ENCODE peak calls at places on chromosome 10, in six cellular contexts. One of them, this sample, is unnamed.

GRCh38 chr10:91604936-91605534 is 27.8 kb downstream of the PPP1R3C start:
- DNase-seq in upper lobe of right lung: no peak
- DNase-seq in BE2C: no peak
- DNase-seq in tibial artery: no peak
- DNase-seq in cardiac fibroblast: peak
- DNase-seq in mammary epithelial cell: peak
- DNase-seq in this sample: no peak

GRCh38 chr10:80453715-80454525 is at the start of gene TSPAN14:
- DNase-seq in cardiac fibroblast: peak
- DNase-seq in BE2C: peak
- DNase-seq in tibial artery: peak
- DNase-seq in upper lobe of right lung: peak
- DNase-seq in mammary epithelial cell: peak
- DNase-seq in this sample: no peak

GRCh38 chr10:10730644-10731043 is 287.0 kb upstream of the CELF2 start:
- DNase-seq in upper lobe of right lung: no peak
- DNase-seq in tibial artery: no peak
- DNase-seq in BE2C: no peak
- DNase-seq in cardiac fibroblast: no peak
- DNase-seq in mammary epithelial cell: no peak
- DNase-seq in this sample: no peak

GRCh38 chr10:110391541-110391940 is 86.8 kb upstream of the SMNDC1 start:
- DNase-seq in cardiac fibroblast: no peak
- DNase-seq in tibial artery: no peak
- DNase-seq in BE2C: no peak
- DNase-seq in mammary epithelial cell: no peak
- DNase-seq in upper lobe of right lung: no peak
- DNase-seq in this sample: no peak

GRCh38 chr10:99981581-99982199 is 28.1 kb downstream of the DNMBP start:
- DNase-seq in upper lobe of right lung: no peak
- DNase-seq in mammary epithelial cell: no peak
- DNase-seq in cardiac fibroblast: peak
- DNase-seq in BE2C: no peak
- DNase-seq in tibial artery: no peak
- DNase-seq in this sample: no peak

GRCh38 chr10:70906953-70907618 is 18.7 kb upstream of the PCBD1 start:
- DNase-seq in mammary epithelial cell: no peak
- DNase-seq in tibial artery: no peak
- DNase-seq in BE2C: peak
- DNase-seq in upper lobe of right lung: peak
- DNase-seq in cardiac fibroblast: no peak
- DNase-seq in this sample: no peak

GRCh38 chr10:124670849-124671248 is 73.3 kb downstream of the FAM53B start:
- DNase-seq in upper lobe of right lung: peak
- DNase-seq in BE2C: peak
- DNase-seq in tibial artery: no peak
- DNase-seq in cardiac fibroblast: no peak
- DNase-seq in mammary epithelial cell: no peak
- DNase-seq in this sample: no peak

GRCh38 chr10:28008054-28008453 is 9.2 kb upstream of the ODAD2 start:
- DNase-seq in tibial artery: no peak
- DNase-seq in cardiac fibroblast: no peak
- DNase-seq in mammary epithelial cell: no peak
- DNase-seq in upper lobe of right lung: no peak
- DNase-seq in BE2C: no peak
- DNase-seq in this sample: no peak

GRCh38 chr10:118163227-118163626 is 116.5 kb upstream of the RAB11FIP2 start:
- DNase-seq in mammary epithelial cell: no peak
- DNase-seq in tibial artery: no peak
- DNase-seq in BE2C: peak
- DNase-seq in upper lobe of right lung: no peak
- DNase-seq in cardiac fibroblast: no peak
- DNase-seq in this sample: no peak

GRCh38 chr10:103454026-103454425 is 1.9 kb upstream of the CALHM2 start:
- DNase-seq in mammary epithelial cell: no peak
- DNase-seq in tibial artery: no peak
- DNase-seq in BE2C: no peak
- DNase-seq in cardiac fibroblast: no peak
- DNase-seq in upper lobe of right lung: no peak
- DNase-seq in this sample: no peak

GRCh38 chr10:31808258-31809218 is 120.1 kb downstream of the ARHGAP12 start:
- DNase-seq in BE2C: peak
- DNase-seq in upper lobe of right lung: no peak
- DNase-seq in cardiac fibroblast: peak
- DNase-seq in mammary epithelial cell: peak
- DNase-seq in tibial artery: no peak
- DNase-seq in this sample: no peak

GRCh38 chr10:72086466-72087391 is 1.6 kb downstream of the SPOCK2 start:
- DNase-seq in tibial artery: peak
- DNase-seq in cardiac fibroblast: no peak
- DNase-seq in upper lobe of right lung: peak
- DNase-seq in BE2C: no peak
- DNase-seq in mammary epithelial cell: no peak
- DNase-seq in this sample: no peak

GRCh38 chr10:1074748-1075358 is 18.7 kb downstream of the WDR37 start:
- DNase-seq in BE2C: no peak
- DNase-seq in cardiac fibroblast: peak
- DNase-seq in tibial artery: no peak
- DNase-seq in upper lobe of right lung: peak
- DNase-seq in mammary epithelial cell: no peak
- DNase-seq in this sample: no peak

GRCh38 chr10:112899396-112900065 is 50.5 kb upstream of the TCF7L2 start:
- DNase-seq in cardiac fibroblast: no peak
- DNase-seq in upper lobe of right lung: no peak
- DNase-seq in BE2C: no peak
- DNase-seq in tibial artery: no peak
- DNase-seq in mammary epithelial cell: no peak
- DNase-seq in this sample: no peak
- H3K4me3 ChIP-seq in cardiac fibroblast: no peak
- H3K4me3 ChIP-seq in upper lobe of right lung: no peak
- H3K4me3 ChIP-seq in BE2C: peak
- H3K4me3 ChIP-seq in tibial artery: no peak
- H3K4me3 ChIP-seq in mammary epithelial cell: no peak
- H3K4me3 ChIP-seq in this sample: no peak

GRCh38 chr10:115355162-115355760 is 262.1 kb downstream of the ATRNL1 start:
- DNase-seq in cardiac fibroblast: peak
- DNase-seq in tibial artery: no peak
- DNase-seq in upper lobe of right lung: no peak
- DNase-seq in BE2C: peak
- DNase-seq in mammary epithelial cell: peak
- DNase-seq in this sample: peak
- TF ChIP-seq CTCF in cardiac fibroblast: peak
- TF ChIP-seq CTCF in tibial artery: peak
- TF ChIP-seq CTCF in upper lobe of right lung: peak
- TF ChIP-seq CTCF in BE2C: peak
- TF ChIP-seq CTCF in mammary epithelial cell: peak
- TF ChIP-seq CTCF in this sample: peak

DNA sequence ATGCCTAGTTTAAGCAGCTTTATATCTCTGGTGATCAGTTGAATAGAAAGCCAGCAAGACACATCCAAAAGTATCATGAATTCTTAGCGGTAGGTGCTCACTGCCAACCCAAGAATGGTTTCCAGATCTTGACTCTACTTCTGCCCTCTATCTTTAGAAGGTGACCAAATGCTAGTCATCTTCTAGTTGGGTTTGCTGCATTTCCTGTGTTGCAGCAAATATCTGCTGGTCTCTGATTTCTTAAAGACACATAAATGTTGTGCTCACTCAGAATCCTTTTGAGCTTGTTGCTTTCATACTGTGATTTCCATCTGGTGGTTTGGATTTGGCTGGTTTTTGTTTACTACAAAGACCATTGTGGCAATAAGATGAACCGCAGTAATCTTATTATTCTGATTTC is 2.2 kb downstream of the CDC123 start:
- DNase-seq in cardiac fibroblast: no peak
- DNase-seq in tibial artery: no peak
- DNase-seq in mammary epithelial cell: no peak
- DNase-seq in upper lobe of right lung: no peak
- DNase-seq in BE2C: no peak
- DNase-seq in this sample: no peak
- H3K4me3 ChIP-seq in cardiac fibroblast: no peak
- H3K4me3 ChIP-seq in tibial artery: no peak
- H3K4me3 ChIP-seq in mammary epithelial cell: no peak
- H3K4me3 ChIP-seq in upper lobe of right lung: no peak
- H3K4me3 ChIP-seq in BE2C: no peak
- H3K4me3 ChIP-seq in this sample: no peak

GRCh38 chr10:56469482-56469881 is 108.4 kb upstream of the ZWINT start:
- DNase-seq in cardiac fibroblast: no peak
- DNase-seq in BE2C: no peak
- DNase-seq in mammary epithelial cell: no peak
- DNase-seq in tibial artery: no peak
- DNase-seq in upper lobe of right lung: no peak
- DNase-seq in this sample: no peak
- TF ChIP-seq CTCF in cardiac fibroblast: no peak
- TF ChIP-seq CTCF in BE2C: no peak
- TF ChIP-seq CTCF in mammary epithelial cell: no peak
- TF ChIP-seq CTCF in tibial artery: no peak
- TF ChIP-seq CTCF in upper lobe of right lung: no peak
- TF ChIP-seq CTCF in this sample: no peak

GRCh38 chr10:13500201-13500600 is 28.6 kb downstream of the BEND7 start:
- DNase-seq in upper lobe of right lung: no peak
- DNase-seq in tibial artery: no peak
- DNase-seq in mammary epithelial cell: no peak
- DNase-seq in cardiac fibroblast: peak
- DNase-seq in BE2C: no peak
- DNase-seq in this sample: no peak
- H3K4me3 ChIP-seq in upper lobe of right lung: no peak
- H3K4me3 ChIP-seq in tibial artery: no peak
- H3K4me3 ChIP-seq in mammary epithelial cell: no peak
- H3K4me3 ChIP-seq in cardiac fibroblast: no peak
- H3K4me3 ChIP-seq in BE2C: no peak
- H3K4me3 ChIP-seq in this sample: no peak

DNA sequence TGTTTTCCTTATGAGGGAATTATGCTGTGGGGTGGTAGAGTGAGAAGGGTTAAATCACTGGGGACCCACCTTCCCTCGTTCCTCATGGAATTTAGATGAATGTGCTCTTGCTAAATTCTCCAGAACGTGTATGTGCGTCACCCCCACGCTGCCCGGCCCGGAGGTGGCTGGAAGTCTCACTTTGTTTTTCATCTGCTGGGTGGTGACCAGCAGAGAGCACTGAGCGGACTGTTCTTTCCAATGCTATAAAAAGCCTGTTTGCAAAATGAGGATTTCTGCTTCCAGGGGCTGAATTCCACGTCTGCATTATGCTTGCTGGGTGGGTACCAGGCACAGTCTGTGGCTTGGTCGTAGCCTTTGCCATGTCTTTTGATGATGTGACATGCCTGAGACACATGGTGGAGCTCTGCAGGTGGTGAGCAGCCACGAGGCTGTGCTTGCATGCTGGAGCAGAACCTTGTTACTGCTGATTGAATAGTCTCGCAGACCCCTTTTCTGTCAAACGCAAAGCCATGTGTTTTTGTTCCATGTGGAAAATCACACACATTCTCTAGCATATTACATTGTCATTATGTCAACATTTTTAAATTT is 31.9 kb upstream of the INSYN2A start:
- DNase-seq in upper lobe of right lung: no peak
- DNase-seq in tibial artery: peak
- DNase-seq in mammary epithelial cell: no peak
- DNase-seq in cardiac fibroblast: no peak
- DNase-seq in BE2C: no peak
- DNase-seq in this sample: no peak
- TF ChIP-seq CTCF in upper lobe of right lung: no peak
- TF ChIP-seq CTCF in tibial artery: no peak
- TF ChIP-seq CTCF in mammary epithelial cell: no peak
- TF ChIP-seq CTCF in cardiac fibroblast: no peak
- TF ChIP-seq CTCF in BE2C: no peak
- TF ChIP-seq CTCF in this sample: no peak

This sample was measured in BJ.